ENCODE peak calls at places on chromosomes 4 and X, in eight cellular contexts. Z is hepatocyte, G is MM.1S, H is activated B cell treated with CpG ODN at 0.5 μM for 24 hours, I is neural crest cell, J is PC-3, K is HL-60, Y is tibial nerve. T is an unnamed sample.
A peak's percentile ranks its signal among the peaks of the same experiment; 100 is the strongest.

GRCh38 chr4:15003441-15003890 is 1.2 kb downstream of the CPEB2 start:
- DNase-seq in Z (peak; percentile 82), G (peak; percentile 52), H (peak; percentile 69), I (peak; percentile 37), J (peak; percentile 18), K (no peak), Y (peak; percentile 20), T (peak; percentile 49)

GRCh38 chr4:53916431-53916889 is 147.9 kb downstream of the CHIC2 start:
- DNase-seq in Z (no peak), G (no peak), H (no peak), I (no peak), J (peak; percentile 74), K (no peak), Y (no peak), T (peak; percentile 45)

GRCh38 chr4:111204807-111205206 is 581.9 kb upstream of the PITX2 start:
- DNase-seq in Z (no peak), G (no peak), H (no peak), I (no peak), J (no peak), K (no peak), Y (no peak), T (no peak)

GRCh38 chr4:41611881-41612871 is 74.2 kb downstream of the LIMCH1 start:
- DNase-seq in Z (peak; percentile 55), G (no peak), H (no peak), I (peak; percentile 37), J (peak; percentile 92), K (no peak), Y (peak; percentile 41), T (no peak)

GRCh38 chr4:112516401-112517066 is 554 bp upstream of the NEUROG2 start:
- DNase-seq in Z (no peak), G (peak; percentile 54), H (peak; percentile 19), I (peak; percentile 71), J (no peak), K (no peak), Y (no peak), T (no peak)

GRCh38 chrX:79153348-79153747 is 8.9 kb downstream of the GPR174 start:
- DNase-seq in Z (no peak), G (peak; percentile 47), H (no peak), I (no peak), J (no peak), K (no peak), Y (no peak), T (no peak)

GRCh38 chr4:187602339-187603092 is 393.1 kb upstream of the ZFP42 start:
- DNase-seq in Z (no peak), G (no peak), H (no peak), I (no peak), J (peak; percentile 58), K (no peak), Y (no peak), T (no peak)

GRCh38 chrX:154046262-154046771 is 26.6 kb upstream of the IRAK1 start:
- DNase-seq in Z (peak; percentile 67), G (no peak), H (no peak), I (no peak), J (no peak), K (no peak), Y (peak; percentile 14), T (no peak)

GRCh38 chr4:94441838-94442237 is 9.9 kb upstream of the PDLIM5 start:
- DNase-seq in Z (no peak), G (no peak), H (no peak), I (no peak), J (no peak), K (no peak), Y (no peak), T (no peak)

GRCh38 chr4:165684177-165684870 is 188.7 kb upstream of the TLL1 start:
- DNase-seq in Z (no peak), G (no peak), H (no peak), I (no peak), J (peak; percentile 90), K (no peak), Y (no peak), T (no peak)

GRCh38 chr4:1573830-1574459 is 110.2 kb downstream of the FAM53A start:
- DNase-seq in Z (no peak), G (no peak), H (no peak), I (no peak), J (no peak), K (no peak), Y (no peak), T (no peak)

GRCh38 chrX:110315541-110315940 is 2.3 kb downstream of the AMMECR1 start:
- DNase-seq in Z (no peak), G (no peak), H (no peak), I (no peak), J (no peak), K (no peak), Y (no peak), T (no peak)

GRCh38 chr4:140243345-140243753 is 89.4 kb upstream of the MAML3 start:
- DNase-seq in Z (peak; percentile 76), G (no peak), H (no peak), I (no peak), J (peak; percentile 75), K (no peak), Y (no peak), T (no peak)

GRCh38 chr4:10620935-10621488 is 63.6 kb downstream of the CLNK start:
- DNase-seq in Z (no peak), G (no peak), H (no peak), I (no peak), J (no peak), K (no peak), Y (no peak), T (no peak)

GRCh38 chr4:10623862-10624261 is 60.7 kb downstream of the CLNK start:
- DNase-seq in Z (peak; percentile 10), G (no peak), H (no peak), I (no peak), J (no peak), K (no peak), Y (no peak), T (no peak)

GRCh38 chr4:10623241-10623640 is 61.3 kb downstream of the CLNK start:
- DNase-seq in Z (no peak), G (no peak), H (no peak), I (no peak), J (peak; percentile 50), K (no peak), Y (no peak), T (no peak)

GRCh38 chr4:10625130-10625529 is 59.4 kb downstream of the CLNK start:
- DNase-seq in Z (peak; percentile 37), G (no peak), H (no peak), I (no peak), J (no peak), K (no peak), Y (no peak), T (no peak)

GRCh38 chr4:10622728-10623127 is 61.8 kb downstream of the CLNK start:
- DNase-seq in Z (no peak), G (peak; percentile 33), H (no peak), I (no peak), J (no peak), K (no peak), Y (no peak), T (no peak)
- TF ChIP-seq CTCF in Z (peak; percentile 29), G (peak; percentile 56), H (no peak), I (peak; percentile 28), J (peak; percentile 37), K (no peak), Y (no peak), T (no peak)

DNA sequence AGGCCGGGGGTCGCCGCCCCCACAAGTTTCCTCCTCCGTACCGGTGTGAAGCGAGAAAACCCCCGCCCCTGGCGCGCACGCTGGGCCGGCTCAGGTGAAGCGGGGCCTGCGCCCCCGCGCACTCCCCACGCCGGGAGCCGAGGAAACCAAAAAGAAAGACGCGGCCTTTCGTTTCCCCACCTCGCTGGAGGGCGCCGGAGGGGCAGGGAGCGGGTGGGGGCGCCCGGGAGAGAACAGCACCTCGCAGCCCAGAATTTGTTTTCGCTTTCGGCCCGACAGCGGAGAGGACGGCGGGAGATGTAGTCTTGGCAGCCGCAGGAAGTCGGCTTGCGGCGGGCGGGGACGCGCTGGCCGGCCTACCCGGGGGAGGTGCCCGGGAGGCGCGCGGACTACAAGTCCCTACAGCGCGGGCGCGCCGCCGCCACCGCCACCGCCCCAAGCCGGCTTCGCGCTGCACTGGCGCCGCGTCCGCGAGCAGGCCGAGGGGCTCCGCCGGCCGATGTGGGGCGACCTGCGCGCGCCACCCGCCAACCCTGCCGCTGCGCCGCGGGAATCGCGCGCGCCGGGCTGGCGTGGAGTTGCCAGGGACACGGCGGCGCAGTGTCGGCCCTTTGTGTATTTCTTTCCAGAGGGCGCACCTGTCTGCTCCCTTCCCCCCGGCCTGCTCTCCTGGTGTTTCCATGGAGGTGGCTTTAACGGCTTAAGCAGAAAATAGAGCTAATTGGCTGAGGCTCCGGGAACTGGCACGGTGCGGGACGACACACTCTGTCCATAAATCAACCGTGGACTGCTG is at the start of gene OTUD4:
- DNase-seq in Z (peak; percentile 98), G (peak; percentile 97), H (peak; percentile 91), I (peak; percentile 80), J (peak; percentile 96), K (peak; percentile 61), Y (peak; percentile 86), T (peak; percentile 93)
- TF ChIP-seq CTCF in Z (peak; percentile 24), G (peak; percentile 17), H (no peak), I (peak; percentile 17), J (no peak), K (no peak), Y (no peak), T (no peak)

GRCh38 chr4:113851816-113852215 is 90.3 kb upstream of the CAMK2D start:
- DNase-seq in Z (no peak), G (no peak), H (no peak), I (no peak), J (no peak), K (no peak), Y (no peak), T (no peak)

GRCh38 chr4:113847710-113848109 is 86.2 kb upstream of the CAMK2D start:
- DNase-seq in Z (no peak), G (no peak), H (no peak), I (no peak), J (no peak), K (no peak), Y (no peak), T (no peak)

GRCh38 chr4:113846433-113846832 is 84.9 kb upstream of the CAMK2D start:
- DNase-seq in Z (no peak), G (no peak), H (no peak), I (no peak), J (no peak), K (no peak), Y (no peak), T (no peak)

GRCh38 chr4:113845138-113845537 is 83.6 kb upstream of the CAMK2D start:
- DNase-seq in Z (no peak), G (no peak), H (no peak), I (no peak), J (no peak), K (no peak), Y (no peak), T (no peak)

DNA sequence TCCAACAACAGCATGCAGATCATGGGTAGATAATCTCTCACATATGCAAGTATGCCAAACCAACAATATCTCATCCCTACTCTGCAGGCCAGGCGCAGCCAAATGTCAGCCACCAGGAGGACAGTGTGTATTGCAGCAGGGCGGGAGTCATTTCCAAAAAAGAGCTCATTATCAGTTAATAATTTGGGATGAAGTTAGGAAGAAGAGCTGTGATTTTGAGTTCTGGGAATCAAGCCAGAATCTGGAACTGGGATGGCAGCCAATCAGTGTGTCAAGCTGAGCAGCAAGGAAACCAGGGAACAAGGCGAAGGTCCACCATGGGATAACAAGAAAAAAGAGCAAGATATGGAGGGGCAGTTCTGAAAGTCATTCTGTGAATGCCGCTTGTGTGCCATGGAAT is 88.2 kb upstream of the CAMK2D start:
- DNase-seq in Z (no peak), G (no peak), H (no peak), I (no peak), J (no peak), K (no peak), Y (peak; percentile 20), T (no peak)
- TF ChIP-seq CTCF in Z (no peak), G (no peak), H (no peak), I (no peak), J (no peak), K (no peak), Y (no peak), T (no peak)

GRCh38 chr4:81260443-81261102 is 45.6 kb upstream of the PRKG2 start:
- DNase-seq in Z (no peak), G (no peak), H (no peak), I (peak; percentile 2), J (peak; percentile 32), K (no peak), Y (no peak), T (no peak)
- TF ChIP-seq CTCF in Z (peak; percentile 20), G (peak; percentile 32), H (no peak), I (peak; percentile 45), J (peak; percentile 66), K (peak; percentile 8), Y (no peak), T (peak; percentile 31)

T was measured in CD14-positive monocyte.